ENCODE peak calls at places on chromosomes 3 and 15, in ten cellular contexts. One of them, this sample, is unnamed.

GRCh38 chr15:90617171-90617570 is 87.4 kb downstream of the CRTC3 start:
- DNase-seq in body of pancreas: no peak
- DNase-seq in left lung: no peak
- DNase-seq in stomach: no peak
- DNase-seq in PC-3: peak; percentile 16
- DNase-seq in transverse colon: no peak
- DNase-seq in heart left ventricle: no peak
- DNase-seq in spleen: no peak
- DNase-seq in neural progenitor cell: no peak
- DNase-seq in psoas muscle: no peak
- DNase-seq in this sample: no peak

GRCh38 chr3:98021821-98022220 is 13.3 kb downstream of the GABRR3 start:
- DNase-seq in body of pancreas: no peak
- DNase-seq in left lung: no peak
- DNase-seq in stomach: no peak
- DNase-seq in PC-3: peak; percentile 27
- DNase-seq in transverse colon: no peak
- DNase-seq in heart left ventricle: no peak
- DNase-seq in spleen: no peak
- DNase-seq in neural progenitor cell: no peak
- DNase-seq in psoas muscle: no peak
- DNase-seq in this sample: peak; percentile 6

GRCh38 chr3:160372780-160373179 is 26.2 kb downstream of the IFT80 start:
- DNase-seq in body of pancreas: no peak
- DNase-seq in left lung: no peak
- DNase-seq in stomach: no peak
- DNase-seq in PC-3: peak; percentile 90
- DNase-seq in transverse colon: no peak
- DNase-seq in heart left ventricle: no peak
- DNase-seq in spleen: no peak
- DNase-seq in neural progenitor cell: no peak
- DNase-seq in psoas muscle: no peak
- DNase-seq in this sample: peak; percentile 1

GRCh38 chr3:173396191-173397041 is 1.1 kb upstream of the NLGN1 start:
- DNase-seq in body of pancreas: peak; percentile 6
- DNase-seq in left lung: no peak
- DNase-seq in stomach: no peak
- DNase-seq in PC-3: no peak
- DNase-seq in transverse colon: no peak
- DNase-seq in heart left ventricle: no peak
- DNase-seq in spleen: no peak
- DNase-seq in neural progenitor cell: peak; percentile 44
- DNase-seq in psoas muscle: no peak
- DNase-seq in this sample: no peak

GRCh38 chr3:123535580-123535979 is 49.3 kb downstream of the HACD2 start:
- DNase-seq in body of pancreas: no peak
- DNase-seq in left lung: no peak
- DNase-seq in stomach: no peak
- DNase-seq in PC-3: peak; percentile 58
- DNase-seq in transverse colon: no peak
- DNase-seq in heart left ventricle: no peak
- DNase-seq in spleen: no peak
- DNase-seq in neural progenitor cell: no peak
- DNase-seq in psoas muscle: no peak
- DNase-seq in this sample: peak; percentile 70

GRCh38 chr3:70261283-70261682 is 51.2 kb downstream of the MDFIC2 start:
- DNase-seq in body of pancreas: no peak
- DNase-seq in left lung: no peak
- DNase-seq in stomach: no peak
- DNase-seq in PC-3: peak; percentile 58
- DNase-seq in transverse colon: no peak
- DNase-seq in heart left ventricle: no peak
- DNase-seq in spleen: no peak
- DNase-seq in neural progenitor cell: no peak
- DNase-seq in psoas muscle: no peak
- DNase-seq in this sample: no peak

GRCh38 chr3:20225769-20226168 is 39.8 kb upstream of the SGO1 start:
- DNase-seq in body of pancreas: peak; percentile 8
- DNase-seq in left lung: no peak
- DNase-seq in stomach: no peak
- DNase-seq in PC-3: peak; percentile 61
- DNase-seq in transverse colon: no peak
- DNase-seq in heart left ventricle: no peak
- DNase-seq in spleen: no peak
- DNase-seq in neural progenitor cell: peak; percentile 75
- DNase-seq in psoas muscle: no peak
- DNase-seq in this sample: peak; percentile 28

GRCh38 chr15:40050788-40051615 is 12.0 kb upstream of the SRP14 start:
- DNase-seq in body of pancreas: no peak
- DNase-seq in left lung: no peak
- DNase-seq in stomach: no peak
- DNase-seq in PC-3: no peak
- DNase-seq in transverse colon: no peak
- DNase-seq in heart left ventricle: peak; percentile 11
- DNase-seq in spleen: peak; percentile 71
- DNase-seq in neural progenitor cell: peak; percentile 87
- DNase-seq in psoas muscle: no peak
- DNase-seq in this sample: no peak

GRCh38 chr3:60333710-60334109 is 917.5 kb downstream of the FHIT start:
- DNase-seq in body of pancreas: no peak
- DNase-seq in left lung: no peak
- DNase-seq in stomach: no peak
- DNase-seq in PC-3: no peak
- DNase-seq in transverse colon: no peak
- DNase-seq in heart left ventricle: no peak
- DNase-seq in spleen: no peak
- DNase-seq in neural progenitor cell: no peak
- DNase-seq in psoas muscle: no peak
- DNase-seq in this sample: no peak

GRCh38 chr15:40892449-40893012 is 1.7 kb upstream of the VPS18 start:
- DNase-seq in body of pancreas: no peak
- DNase-seq in left lung: no peak
- DNase-seq in stomach: no peak
- DNase-seq in PC-3: no peak
- DNase-seq in transverse colon: no peak
- DNase-seq in heart left ventricle: no peak
- DNase-seq in spleen: no peak
- DNase-seq in neural progenitor cell: no peak
- DNase-seq in psoas muscle: no peak
- DNase-seq in this sample: no peak

GRCh38 chr15:36940207-36940606 is 160.1 kb downstream of the MEIS2 start:
- DNase-seq in body of pancreas: no peak
- DNase-seq in left lung: no peak
- DNase-seq in stomach: no peak
- DNase-seq in PC-3: no peak
- DNase-seq in transverse colon: no peak
- DNase-seq in heart left ventricle: no peak
- DNase-seq in spleen: no peak
- DNase-seq in neural progenitor cell: no peak
- DNase-seq in psoas muscle: no peak
- DNase-seq in this sample: no peak

GRCh38 chr15:74833376-74834107 is 7.1 kb downstream of the CPLX3 start:
- DNase-seq in body of pancreas: no peak
- DNase-seq in left lung: no peak
- DNase-seq in stomach: no peak
- DNase-seq in PC-3: no peak
- DNase-seq in transverse colon: no peak
- DNase-seq in heart left ventricle: no peak
- DNase-seq in spleen: no peak
- DNase-seq in neural progenitor cell: no peak
- DNase-seq in psoas muscle: no peak
- DNase-seq in this sample: no peak

DNA sequence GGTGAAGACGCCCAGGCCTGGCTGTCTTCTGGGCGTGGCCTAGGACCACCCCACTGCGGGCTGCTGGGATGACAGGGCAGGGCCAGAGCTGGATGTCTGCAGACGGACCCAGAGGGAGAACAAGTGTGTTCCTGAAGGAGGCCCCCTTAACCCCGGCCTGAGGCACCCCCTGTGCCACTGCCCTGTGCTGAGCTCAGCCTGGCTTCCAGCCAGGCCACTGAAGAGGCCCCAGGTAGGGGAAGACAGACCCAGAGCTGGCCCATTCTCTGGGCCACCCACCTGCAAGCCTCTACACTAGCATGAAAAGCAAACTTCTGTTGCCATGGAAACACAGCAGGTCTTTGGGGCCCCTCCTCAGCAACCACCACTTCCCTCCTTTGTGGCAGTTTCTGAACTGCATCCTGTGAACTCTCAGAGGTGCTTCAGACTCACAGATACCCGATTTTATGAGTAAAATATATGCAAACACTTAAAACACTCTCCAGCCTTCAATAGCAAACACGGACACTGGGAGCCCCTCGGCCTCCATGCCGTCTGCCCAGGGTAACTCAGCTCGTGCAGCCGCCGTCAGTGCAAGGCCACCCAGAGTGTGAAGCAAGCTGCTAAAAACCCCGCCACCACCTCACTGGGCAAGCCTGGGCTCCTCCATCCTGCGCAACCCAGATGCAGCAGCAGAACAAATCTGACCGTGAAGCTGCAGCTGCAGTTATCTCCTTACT is 42.5 kb downstream of the CMTM6 start:
- DNase-seq in body of pancreas: no peak
- DNase-seq in left lung: peak; percentile 74
- DNase-seq in stomach: no peak
- DNase-seq in PC-3: no peak
- DNase-seq in transverse colon: peak; percentile 53
- DNase-seq in heart left ventricle: no peak
- DNase-seq in spleen: peak; percentile 89
- DNase-seq in neural progenitor cell: peak; percentile 90
- DNase-seq in psoas muscle: no peak
- DNase-seq in this sample: no peak
- H3K27ac ChIP-seq in body of pancreas: no peak overlapping the region
- H3K27ac ChIP-seq in left lung: no peak overlapping the region
- H3K27ac ChIP-seq in stomach: peak overlapping the region; percentile 32
- H3K27ac ChIP-seq in PC-3: no peak overlapping the region
- H3K27ac ChIP-seq in transverse colon: peak overlapping the region; percentile 55
- H3K27ac ChIP-seq in heart left ventricle: no peak overlapping the region
- H3K27ac ChIP-seq in spleen: peak overlapping the region; percentile 60
- H3K27ac ChIP-seq in neural progenitor cell: no peak overlapping the region
- H3K27ac ChIP-seq in psoas muscle: no peak overlapping the region
- H3K27ac ChIP-seq in this sample: no peak overlapping the region

DNA sequence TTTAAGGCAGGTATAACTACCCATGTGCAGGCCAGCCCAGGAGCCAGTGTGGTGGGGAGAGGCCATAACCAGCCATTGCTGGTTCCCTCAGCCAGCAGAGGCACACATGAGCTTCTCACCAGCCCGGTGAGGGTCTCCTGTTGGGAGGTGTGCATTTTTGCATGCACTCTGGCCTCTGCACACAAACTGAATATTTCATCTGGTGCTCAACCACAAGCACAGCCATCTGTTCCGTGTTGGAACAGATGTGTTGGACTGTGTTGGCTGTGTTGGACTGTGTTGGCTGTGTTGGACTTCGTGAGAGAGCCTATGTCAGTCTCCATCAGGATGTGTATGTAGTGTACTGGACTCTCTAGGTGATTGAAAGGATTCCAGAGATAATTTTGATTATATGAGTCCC is 67.2 kb downstream of the RPL39L start:
- DNase-seq in body of pancreas: no peak
- DNase-seq in left lung: no peak
- DNase-seq in stomach: no peak
- DNase-seq in PC-3: no peak
- DNase-seq in transverse colon: no peak
- DNase-seq in heart left ventricle: no peak
- DNase-seq in spleen: no peak
- DNase-seq in neural progenitor cell: no peak
- DNase-seq in psoas muscle: no peak
- DNase-seq in this sample: no peak
- H3K36me3 ChIP-seq in body of pancreas: no peaks in the 10 kb centered on the region
- H3K36me3 ChIP-seq in left lung: peaks cover 56% of the 10 kb centered on the region
- H3K36me3 ChIP-seq in stomach: peaks cover 46% of the 10 kb centered on the region
- H3K36me3 ChIP-seq in PC-3: no peaks in the 10 kb centered on the region
- H3K36me3 ChIP-seq in transverse colon: no peaks in the 10 kb centered on the region
- H3K36me3 ChIP-seq in heart left ventricle: peaks cover 79% of the 10 kb centered on the region
- H3K36me3 ChIP-seq in spleen: peaks cover 5% of the 10 kb centered on the region
- H3K36me3 ChIP-seq in neural progenitor cell: no peaks in the 10 kb centered on the region
- H3K36me3 ChIP-seq in psoas muscle: no peaks in the 10 kb centered on the region
- H3K36me3 ChIP-seq in this sample: no peaks in the 10 kb centered on the region

DNA sequence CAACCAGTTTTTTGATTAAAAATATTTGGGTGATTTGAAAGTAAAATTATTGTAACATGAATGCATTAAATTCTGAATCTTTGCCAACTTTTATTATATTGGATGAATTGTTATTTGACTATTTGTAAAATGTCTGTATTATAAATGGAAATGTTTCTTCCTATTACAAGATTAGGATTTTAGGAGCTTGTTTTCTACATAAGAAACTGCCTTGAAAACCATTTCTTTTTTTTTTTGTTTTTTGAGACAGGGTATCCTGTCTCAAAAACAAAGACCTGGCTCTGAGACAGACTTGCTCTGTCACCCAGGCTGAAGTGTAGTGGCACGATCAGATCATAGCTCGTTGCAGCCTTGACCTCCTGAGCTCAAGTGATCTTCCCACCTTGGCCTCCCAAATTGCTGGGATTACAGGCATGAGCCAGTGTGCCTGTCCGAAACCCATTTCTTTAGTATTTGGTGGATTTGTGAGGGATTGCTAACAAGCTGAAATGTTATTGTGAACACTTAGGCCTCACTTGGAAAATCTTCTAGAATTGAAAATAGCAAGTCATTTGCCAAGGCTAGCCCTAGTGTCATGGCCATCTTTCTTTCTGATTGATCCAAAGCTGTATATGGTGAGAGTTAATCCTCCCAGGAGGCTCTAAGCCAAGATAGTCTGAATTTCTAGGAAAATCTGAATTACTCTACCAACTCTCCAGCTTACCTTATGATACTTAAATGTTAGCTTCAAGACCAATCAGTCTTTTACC is 100.3 kb downstream of the FNDC3B start:
- DNase-seq in body of pancreas: no peak
- DNase-seq in left lung: no peak
- DNase-seq in stomach: no peak
- DNase-seq in PC-3: no peak
- DNase-seq in transverse colon: no peak
- DNase-seq in heart left ventricle: no peak
- DNase-seq in spleen: no peak
- DNase-seq in neural progenitor cell: no peak
- DNase-seq in psoas muscle: no peak
- DNase-seq in this sample: no peak
- H3K27ac ChIP-seq in body of pancreas: peak overlapping the region; percentile 76
- H3K27ac ChIP-seq in left lung: peak overlapping the region; percentile 69
- H3K27ac ChIP-seq in stomach: peak overlapping the region; percentile 87
- H3K27ac ChIP-seq in PC-3: peak overlapping the region; percentile 91
- H3K27ac ChIP-seq in transverse colon: peak overlapping the region; percentile 75
- H3K27ac ChIP-seq in heart left ventricle: no peak overlapping the region
- H3K27ac ChIP-seq in spleen: no peak overlapping the region
- H3K27ac ChIP-seq in neural progenitor cell: no peak overlapping the region
- H3K27ac ChIP-seq in psoas muscle: peak overlapping the region; percentile 79
- H3K27ac ChIP-seq in this sample: peak overlapping the region; percentile 81

DNA sequence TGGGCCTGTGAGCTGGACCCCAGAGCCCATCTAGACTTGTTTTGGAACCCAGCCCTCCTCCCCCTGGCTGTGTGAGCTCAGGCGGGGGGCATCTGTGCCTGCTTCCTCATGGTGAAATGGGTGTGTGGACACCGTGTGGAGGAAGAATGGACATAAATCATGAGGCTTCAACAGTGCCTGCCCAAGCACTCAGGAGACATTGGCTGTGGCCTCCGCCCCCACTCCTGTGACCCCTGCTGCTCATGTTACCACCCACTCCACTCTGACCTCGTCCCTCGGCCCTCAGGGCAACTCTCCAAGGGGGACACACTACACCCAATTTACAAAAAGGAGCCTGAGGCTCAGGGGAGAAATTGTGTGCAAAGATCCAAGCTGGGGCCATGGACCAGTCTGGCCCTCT is 16.6 kb downstream of the TPRA1 start:
- DNase-seq in body of pancreas: no peak
- DNase-seq in left lung: no peak
- DNase-seq in stomach: no peak
- DNase-seq in PC-3: no peak
- DNase-seq in transverse colon: no peak
- DNase-seq in heart left ventricle: no peak
- DNase-seq in spleen: no peak
- DNase-seq in neural progenitor cell: no peak
- DNase-seq in psoas muscle: no peak
- DNase-seq in this sample: no peak
- H3K36me3 ChIP-seq in body of pancreas: no peaks in the 10 kb centered on the region
- H3K36me3 ChIP-seq in left lung: peaks cover 76% of the 10 kb centered on the region
- H3K36me3 ChIP-seq in stomach: peaks cover 90% of the 10 kb centered on the region
- H3K36me3 ChIP-seq in PC-3: peaks cover 8% of the 10 kb centered on the region
- H3K36me3 ChIP-seq in transverse colon: peaks cover 10% of the 10 kb centered on the region
- H3K36me3 ChIP-seq in heart left ventricle: peaks cover 55% of the 10 kb centered on the region
- H3K36me3 ChIP-seq in spleen: no peaks in the 10 kb centered on the region
- H3K36me3 ChIP-seq in neural progenitor cell: no peaks in the 10 kb centered on the region
- H3K36me3 ChIP-seq in psoas muscle: no peaks in the 10 kb centered on the region
- H3K36me3 ChIP-seq in this sample: peaks cover 39% of the 10 kb centered on the region